ENCODE peak calls at places on chromosomes 12 and 14, in five cellular contexts. H is brain microvascular endothelial cell, Q is KG1, B is ELF-1, J is AG04450. A is an unnamed sample.

GRCh38 chr14:68959035-68959434 is 20.1 kb downstream of the ACTN1 start:
- DNase-seq in H (no peak), Q (no peak), B (no peak), J (no peak), A (no peak)

GRCh38 chr12:80821513-80822000 is 104.8 kb downstream of the MYF5 start:
- DNase-seq in H (no peak), Q (no peak), B (no peak), J (no peak), A (no peak)

GRCh38 chr12:50542448-50542847 is 37.7 kb downstream of the DIP2B start:
- DNase-seq in H (peak), Q (no peak), B (no peak), J (no peak), A (no peak)

GRCh38 chr14:63551338-63551737 is 8.2 kb upstream of the PPP2R5E start:
- DNase-seq in H (no peak), Q (no peak), B (no peak), J (no peak), A (no peak)

GRCh38 chr12:4653257-4653656 is 4.3 kb downstream of the NDUFA9 start:
- DNase-seq in H (no peak), Q (no peak), B (no peak), J (no peak), A (no peak)

GRCh38 chr12:124743479-124744272 is 120.0 kb downstream of the SCARB1 start:
- DNase-seq in H (no peak), Q (no peak), B (no peak), J (no peak), A (no peak)

GRCh38 chr12:53051058-53051880 is 1.4 kb downstream of the TNS2 start:
- DNase-seq in H (peak), Q (no peak), B (peak), J (no peak), A (no peak)

GRCh38 chr12:103677341-103677740 is 90.3 kb downstream of the STAB2 start:
- DNase-seq in H (no peak), Q (no peak), B (no peak), J (no peak), A (no peak)

GRCh38 chr12:88544991-88545684 is 35.1 kb downstream of the KITLG start:
- DNase-seq in H (no peak), Q (no peak), B (no peak), J (peak), A (no peak)

GRCh38 chr14:72559227-72559626 is 334.7 kb downstream of the DPF3 start:
- DNase-seq in H (peak), Q (no peak), B (peak), J (no peak), A (no peak)

A was measured in central memory CD8-positive, alpha-beta T cell.